ENCODE peak calls at places on chromosomes 13 and 19, in nine cellular contexts. M, V, C, U, Y, H, B, X and K are unnamed samples.

GRCh38 chr19:29478578-29479565 is 46.9 kb upstream of the VSTM2B start:
- DNase-seq in M (no peak), V (no peak), C (peak; percentile 74), U (no peak), Y (no peak), H (peak; percentile 55), B (no peak), X (no peak), K (no peak)

GRCh38 chr19:38719761-38720558 is 24.3 kb downstream of the CAPN12 start:
- DNase-seq in M (no peak), V (no peak), C (no peak), U (peak; percentile 72), Y (no peak), H (no peak), B (no peak), X (no peak), K (no peak)

GRCh38 chr19:57280165-57280912 is at the start of gene ZNF460:
- DNase-seq in M (peak; percentile 94), V (peak; percentile 97), C (peak; percentile 97), U (peak; percentile 97), Y (peak; percentile 93), H (peak; percentile 97), B (peak; percentile 98), X (peak; percentile 98), K (peak; percentile 87)

GRCh38 chr13:31898383-31899071 is 133.0 kb upstream of the FRY start:
- DNase-seq in M (no peak), V (no peak), C (no peak), U (no peak), Y (no peak), H (no peak), B (no peak), X (no peak), K (no peak)

GRCh38 chr13:99442273-99442895 is 58.9 kb upstream of the TM9SF2 start:
- DNase-seq in M (peak; percentile 40), V (no peak), C (peak; percentile 84), U (peak; percentile 27), Y (no peak), H (peak; percentile 15), B (no peak), X (no peak), K (no peak)

GRCh38 chr13:99614465-99614885 is 113.2 kb downstream of the TM9SF2 start:
- DNase-seq in M (peak; percentile 33), V (no peak), C (no peak), U (no peak), Y (no peak), H (peak; percentile 50), B (no peak), X (no peak), K (no peak)

GRCh38 chr19:47487551-47488515 is 3.8 kb upstream of the KPTN start:
- DNase-seq in M (no peak), V (peak; percentile 22), C (no peak), U (no peak), Y (no peak), H (no peak), B (no peak), X (no peak), K (no peak)

GRCh38 chr19:29583196-29584006 is 22.7 kb upstream of the POP4 start:
- DNase-seq in M (no peak), V (no peak), C (no peak), U (peak; percentile 20), Y (no peak), H (no peak), B (no peak), X (no peak), K (no peak)

GRCh38 chr19:42086770-42087550 is 11.0 kb downstream of the ZNF574 start:
- DNase-seq in M (no peak), V (peak; percentile 4), C (no peak), U (peak; percentile 35), Y (no peak), H (no peak), B (no peak), X (no peak), K (no peak)

GRCh38 chr13:33927315-33927714 is 109.4 kb downstream of the RFC3 start:
- DNase-seq in M (no peak), V (no peak), C (no peak), U (peak; percentile 71), Y (peak; percentile 60), H (no peak), B (no peak), X (no peak), K (no peak)

GRCh38 chr19:53908933-53909415 is at the start of gene CACNG7:
- DNase-seq in M (no peak), V (no peak), C (no peak), U (peak; percentile 16), Y (no peak), H (no peak), B (no peak), X (no peak), K (no peak)

GRCh38 chr19:41564515-41565383 is 11.2 kb upstream of the CEACAM21 start:
- DNase-seq in M (peak; percentile 2), V (no peak), C (no peak), U (no peak), Y (no peak), H (no peak), B (no peak), X (no peak), K (no peak)

GRCh38 chr13:42612021-42612765 is 38.2 kb downstream of the TNFSF11 start:
- DNase-seq in M (no peak), V (no peak), C (no peak), U (no peak), Y (no peak), H (no peak), B (no peak), X (no peak), K (no peak)

GRCh38 chr19:46944123-46944718 is 75.4 kb upstream of the NPAS1 start:
- DNase-seq in M (no peak), V (no peak), C (no peak), U (no peak), Y (no peak), H (no peak), B (no peak), X (no peak), K (no peak)

GRCh38 chr19:12064266-12065099 is at the start of gene ZNF844:
- DNase-seq in M (peak; percentile 97), V (peak; percentile 97), C (peak; percentile 46), U (peak; percentile 85), Y (peak; percentile 87), H (no peak), B (peak; percentile 99), X (peak; percentile 90), K (no peak)

GRCh38 chr13:46633416-46633815 is 80.4 kb downstream of the LRCH1 start:
- DNase-seq in M (no peak), V (no peak), C (no peak), U (peak; percentile 91), Y (peak; percentile 50), H (no peak), B (no peak), X (no peak), K (peak; percentile 49)

GRCh38 chr19:45306522-45307027 is 16.1 kb downstream of the CKM start:
- DNase-seq in M (no peak), V (no peak), C (peak; percentile 28), U (no peak), Y (no peak), H (no peak), B (no peak), X (no peak), K (no peak)

GRCh38 chr19:54882758-54883157 is 8.7 kb downstream of the FCAR start:
- DNase-seq in M (no peak), V (no peak), C (no peak), U (no peak), Y (no peak), H (no peak), B (no peak), X (no peak), K (no peak)

GRCh38 chr13:39835253-39835652 is 179.8 kb downstream of the COG6 start:
- DNase-seq in M (no peak), V (no peak), C (peak; percentile 75), U (no peak), Y (no peak), H (no peak), B (no peak), X (no peak), K (no peak)

GRCh38 chr13:110228936-110229904 is 77.7 kb downstream of the COL4A1 start:
- DNase-seq in M (no peak), V (no peak), C (no peak), U (peak; percentile 37), Y (peak; percentile 46), H (no peak), B (no peak), X (no peak), K (no peak)

GRCh38 chr13:51914137-51914493 is 52.3 kb downstream of the CCDC70 start:
- DNase-seq in M (no peak), V (no peak), C (no peak), U (no peak), Y (no peak), H (no peak), B (no peak), X (no peak), K (no peak)

GRCh38 chr19:32743447-32743846 is 23.9 kb downstream of the TDRD12 start:
- DNase-seq in M (no peak), V (no peak), C (no peak), U (no peak), Y (no peak), H (no peak), B (no peak), X (no peak), K (no peak)

GRCh38 chr19:4986471-4986888 is 17.6 kb downstream of the KDM4B start:
- DNase-seq in M (no peak), V (no peak), C (peak; percentile 76), U (no peak), Y (no peak), H (no peak), B (no peak), X (no peak), K (no peak)

GRCh38 chr13:110518571-110518970 is 43.0 kb downstream of the RAB20 start:
- DNase-seq in M (no peak), V (peak; percentile 55), C (no peak), U (no peak), Y (no peak), H (no peak), B (peak; percentile 71), X (no peak), K (no peak)

GRCh38 chr13:109175666-109176065 is 546.3 kb downstream of the MYO16 start:
- DNase-seq in M (no peak), V (no peak), C (no peak), U (no peak), Y (no peak), H (no peak), B (no peak), X (no peak), K (no peak)

GRCh38 chr19:33235996-33236350 is 10.3 kb upstream of the SLC7A10 start:
- DNase-seq in M (no peak), V (no peak), C (no peak), U (no peak), Y (no peak), H (no peak), B (no peak), X (no peak), K (no peak)

GRCh38 chr13:25971499-25972145 is 80.2 kb downstream of the SHISA2 start:
- DNase-seq in M (peak; percentile 21), V (no peak), C (no peak), U (no peak), Y (no peak), H (no peak), B (no peak), X (no peak), K (no peak)

GRCh38 chr13:26614721-26615120 is 57.2 kb downstream of the WASF3 start:
- DNase-seq in M (no peak), V (no peak), C (no peak), U (no peak), Y (no peak), H (no peak), B (no peak), X (no peak), K (no peak)

GRCh38 chr13:31282741-31283455 is 83.1 kb downstream of the B3GLCT start:
- DNase-seq in M (no peak), V (no peak), C (no peak), U (no peak), Y (no peak), H (no peak), B (no peak), X (no peak), K (no peak)